ENCODE peak calls at places on chromosomes 1 and 21, in eight cellular contexts. N, X, E, G, U, S, J and I are unnamed samples.

GRCh38 chr21:23853796-23854379 is 1753.4 kb downstream of the MRPL39 start:
- DNase-seq in N (peak), X (no peak), E (no peak), G (peak), U (no peak), S (no peak), J (peak), I (no peak)

GRCh38 chr1:195019385-195019784 is 1588.9 kb downstream of the KCNT2 start:
- DNase-seq in N (peak), X (no peak), E (no peak), G (no peak), U (no peak), S (no peak), J (peak), I (no peak)

GRCh38 chr1:50704126-50704525 is 255.9 kb downstream of the FAF1 start:
- DNase-seq in N (peak), X (no peak), E (no peak), G (peak), U (no peak), S (peak), J (peak), I (no peak)

GRCh38 chr1:30101477-30102227 is 621.7 kb downstream of the MATN1 start:
- DNase-seq in N (no peak), X (no peak), E (no peak), G (peak), U (peak), S (no peak), J (no peak), I (no peak)

GRCh38 chr1:61851849-61852692 is 109.8 kb downstream of the PATJ start:
- DNase-seq in N (peak), X (no peak), E (no peak), G (peak), U (no peak), S (no peak), J (peak), I (no peak)

GRCh38 chr1:81113688-81114087 is 687.0 kb upstream of the ADGRL2 start:
- DNase-seq in N (peak), X (no peak), E (no peak), G (no peak), U (no peak), S (no peak), J (peak), I (no peak)

GRCh38 chr1:51524817-51525216 is 5.8 kb upstream of the EPS15 start:
- DNase-seq in N (no peak), X (no peak), E (no peak), G (no peak), U (no peak), S (no peak), J (no peak), I (no peak)

GRCh38 chr1:178192686-178193085 is 98.8 kb downstream of the RASAL2 start:
- DNase-seq in N (peak), X (no peak), E (no peak), G (no peak), U (no peak), S (no peak), J (peak), I (no peak)

GRCh38 chr1:25634896-25635295 is 18.3 kb downstream of the MAN1C1 start:
- DNase-seq in N (no peak), X (no peak), E (no peak), G (no peak), U (no peak), S (no peak), J (no peak), I (no peak)

GRCh38 chr1:200369131-200369530 is 40.7 kb downstream of the ZNF281 start:
- DNase-seq in N (no peak), X (no peak), E (no peak), G (no peak), U (no peak), S (no peak), J (no peak), I (no peak)

GRCh38 chr1:193448682-193449461 is 262.5 kb upstream of the B3GALT2 start:
- DNase-seq in N (no peak), X (no peak), E (no peak), G (no peak), U (no peak), S (no peak), J (no peak), I (no peak)

GRCh38 chr1:153940756-153941155 is 5.8 kb downstream of the DENND4B start:
- DNase-seq in N (no peak), X (no peak), E (no peak), G (no peak), U (peak), S (no peak), J (no peak), I (no peak)

GRCh38 chr1:41394918-41395598 is 33.8 kb downstream of the FOXO6 start:
- DNase-seq in N (no peak), X (no peak), E (no peak), G (peak), U (no peak), S (no peak), J (peak), I (no peak)

GRCh38 chr1:28449904-28450303 is 55.9 kb upstream of the RCC1 start:
- DNase-seq in N (no peak), X (no peak), E (no peak), G (no peak), U (no peak), S (no peak), J (peak), I (no peak)

DNA sequence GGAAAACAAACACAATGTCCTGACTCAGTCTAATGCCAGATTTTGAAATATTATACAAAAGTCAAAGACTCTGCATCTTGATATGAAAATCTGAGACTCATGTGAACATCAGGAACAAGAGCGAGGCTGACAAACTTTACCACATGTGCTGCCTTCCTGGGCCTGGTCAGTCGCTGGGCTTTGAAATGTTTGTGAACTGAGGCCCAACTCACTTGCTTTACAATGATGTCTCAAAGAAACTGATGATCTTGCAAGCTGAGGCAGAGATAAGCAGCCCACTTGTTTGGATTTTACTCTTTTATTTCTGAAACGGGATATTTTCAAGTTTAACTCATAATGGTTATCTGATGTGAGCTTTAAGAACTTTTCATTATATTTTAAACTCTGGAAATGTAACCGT is 2.1 kb downstream of the BCAR3 start:
- DNase-seq in N (peak), X (no peak), E (no peak), G (no peak), U (no peak), S (no peak), J (peak), I (no peak)
- H3K27ac ChIP-seq in N (peak), X (peak), E (no peak), G (no peak), U (no peak), S (peak), J (peak), I (peak)

GRCh38 chr1:203083463-203083921 is 2.3 kb downstream of the MYOG start:
- DNase-seq in N (no peak), X (no peak), E (no peak), G (no peak), U (no peak), S (no peak), J (no peak), I (no peak)
- TF ChIP-seq CTCF in N (no peak), X (peak), E (no peak), G (no peak), U (no peak), S (no peak), J (no peak), I (no peak)

DNA sequence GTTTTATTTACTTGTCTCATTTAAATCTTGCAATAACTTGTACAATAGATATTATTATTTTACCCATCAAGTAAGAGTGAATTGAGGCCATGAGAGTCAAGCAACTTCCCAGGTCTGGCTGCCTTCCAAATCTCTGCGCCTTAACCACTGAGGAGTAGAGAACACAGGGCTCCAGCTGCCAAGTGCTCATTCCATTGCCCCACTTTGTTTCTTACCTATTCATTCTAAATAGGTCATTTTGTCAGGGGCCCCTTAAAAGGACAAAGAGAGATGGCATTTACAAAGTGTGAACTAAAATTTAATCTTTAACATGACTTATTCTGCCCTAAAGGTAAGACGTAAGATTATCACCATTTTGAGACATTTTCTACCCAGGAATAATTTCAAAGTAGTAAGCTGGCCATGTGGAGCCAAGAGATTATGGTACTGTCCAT is 3.5 kb downstream of the PPP1R15B start:
- DNase-seq in N (peak), X (peak), E (peak), G (peak), U (peak), S (peak), J (peak), I (no peak)
- H3K27ac ChIP-seq in N (no peak), X (peak), E (peak), G (no peak), U (peak), S (peak), J (no peak), I (peak)

DNA sequence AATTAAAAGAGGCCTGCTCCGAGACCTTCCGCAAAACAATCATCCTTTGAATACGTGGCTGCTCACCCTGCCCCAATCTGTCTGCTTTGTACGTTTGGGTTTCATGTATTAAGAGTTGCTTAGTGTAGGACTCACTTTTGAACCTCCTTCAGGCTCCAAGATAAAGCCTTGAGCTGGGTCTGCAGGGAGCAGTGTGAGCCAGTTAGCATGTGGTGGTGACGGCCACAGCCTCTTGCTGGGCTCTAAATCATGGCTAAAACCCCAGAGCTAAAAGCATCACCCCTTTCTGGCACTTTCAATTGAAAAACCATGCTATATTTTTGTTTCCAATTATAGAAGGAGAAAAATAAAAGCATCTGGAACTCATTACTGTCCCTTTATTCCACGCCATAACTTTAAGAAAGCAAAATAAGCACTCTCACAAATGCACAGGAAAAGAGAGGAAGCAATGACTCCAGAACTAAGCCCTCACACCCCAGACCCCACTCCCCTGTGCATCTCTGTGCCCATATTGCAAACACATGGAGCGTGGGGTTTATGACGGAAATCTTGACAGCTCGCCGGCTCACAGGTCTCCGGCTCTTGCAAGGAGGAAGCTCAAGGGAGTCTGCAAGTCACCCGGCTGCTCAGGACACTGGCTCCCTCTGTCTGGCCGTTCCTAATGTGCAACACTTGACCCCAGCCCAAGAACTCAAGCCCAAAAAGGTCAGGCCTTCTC is 135.5 kb downstream of the MIS18A start:
- DNase-seq in N (peak), X (peak), E (no peak), G (peak), U (no peak), S (no peak), J (peak), I (no peak)
- TF ChIP-seq CTCF in N (no peak), X (no peak), E (no peak), G (no peak), U (no peak), S (no peak), J (no peak), I (no peak)

GRCh38 chr1:34029525-34029924 is 135.5 kb downstream of the CSMD2 start:
- DNase-seq in N (no peak), X (no peak), E (no peak), G (no peak), U (no peak), S (no peak), J (no peak), I (no peak)

GRCh38 chr1:34034029-34034428 is 131.0 kb downstream of the CSMD2 start:
- DNase-seq in N (no peak), X (no peak), E (no peak), G (no peak), U (no peak), S (no peak), J (no peak), I (no peak)

GRCh38 chr1:34028381-34029055 is 136.5 kb downstream of the CSMD2 start:
- DNase-seq in N (no peak), X (no peak), E (no peak), G (no peak), U (no peak), S (no peak), J (no peak), I (no peak)
- H3K27ac ChIP-seq in N (no peak), X (no peak), E (no peak), G (no peak), U (no peak), S (no peak), J (no peak), I (no peak)

GRCh38 chr1:111515291-111516007 is 12.0 kb upstream of the ADORA3 start:
- DNase-seq in N (peak), X (peak), E (no peak), G (peak), U (peak), S (peak), J (peak), I (no peak)
- TF ChIP-seq CTCF in N (no peak), X (no peak), E (no peak), G (no peak), U (no peak), S (no peak), J (no peak), I (no peak)